ENCODE peak calls at places on chromosomes 12 and 14, in six cellular contexts. One of them, this sample, is unnamed.

GRCh38 chr14:106459971-106460730 is 933.8 kb downstream of the TMEM121 start:
- DNase-seq in breast epithelium: no peak
- DNase-seq in ascending aorta: no peak
- DNase-seq in mucosa of gallbladder: no peak
- DNase-seq in activated CD4-positive, alpha-beta T cell treated with anti-CD3 and anti-CD28 coated beads, Interleukin-2, amount 50 U/mL, for 1 hour: peak; percentile 68
- DNase-seq in COR-L47: peak; percentile 61
- DNase-seq in this sample: no peak

GRCh38 chr14:50321009-50321660 is 9.0 kb downstream of the DMAC2L start:
- DNase-seq in mucosa of gallbladder: peak; percentile 74
- DNase-seq in COR-L47: peak; percentile 75
- DNase-seq in ascending aorta: peak; percentile 80
- DNase-seq in activated CD4-positive, alpha-beta T cell treated with anti-CD3 and anti-CD28 coated beads, Interleukin-2, amount 50 U/mL, for 1 hour: peak; percentile 54
- DNase-seq in breast epithelium: no peak
- DNase-seq in this sample: no peak

GRCh38 chr14:52922656-52923055 is 28.2 kb downstream of the FERMT2 start:
- DNase-seq in mucosa of gallbladder: no peak
- DNase-seq in COR-L47: no peak
- DNase-seq in activated CD4-positive, alpha-beta T cell treated with anti-CD3 and anti-CD28 coated beads, Interleukin-2, amount 50 U/mL, for 1 hour: no peak
- DNase-seq in ascending aorta: no peak
- DNase-seq in breast epithelium: no peak
- DNase-seq in this sample: no peak

GRCh38 chr14:76919811-76920571 is 93.8 kb downstream of the LRRC74A start:
- DNase-seq in breast epithelium: no peak
- DNase-seq in activated CD4-positive, alpha-beta T cell treated with anti-CD3 and anti-CD28 coated beads, Interleukin-2, amount 50 U/mL, for 1 hour: peak; percentile 16
- DNase-seq in mucosa of gallbladder: peak; percentile 34
- DNase-seq in ascending aorta: no peak
- DNase-seq in COR-L47: peak; percentile 93
- DNase-seq in this sample: no peak

GRCh38 chr12:116442981-116443380 is 116.2 kb upstream of the MAP1LC3B2 start:
- DNase-seq in COR-L47: no peak
- DNase-seq in mucosa of gallbladder: no peak
- DNase-seq in activated CD4-positive, alpha-beta T cell treated with anti-CD3 and anti-CD28 coated beads, Interleukin-2, amount 50 U/mL, for 1 hour: no peak
- DNase-seq in ascending aorta: no peak
- DNase-seq in breast epithelium: no peak
- DNase-seq in this sample: no peak

GRCh38 chr12:124777399-124778372 is 86.0 kb downstream of the SCARB1 start:
- DNase-seq in activated CD4-positive, alpha-beta T cell treated with anti-CD3 and anti-CD28 coated beads, Interleukin-2, amount 50 U/mL, for 1 hour: no peak
- DNase-seq in breast epithelium: peak; percentile 66
- DNase-seq in ascending aorta: no peak
- DNase-seq in COR-L47: no peak
- DNase-seq in mucosa of gallbladder: no peak
- DNase-seq in this sample: no peak

GRCh38 chr12:20220339-20220738 is 148.0 kb upstream of the PDE3A start:
- DNase-seq in breast epithelium: no peak
- DNase-seq in activated CD4-positive, alpha-beta T cell treated with anti-CD3 and anti-CD28 coated beads, Interleukin-2, amount 50 U/mL, for 1 hour: no peak
- DNase-seq in COR-L47: no peak
- DNase-seq in ascending aorta: no peak
- DNase-seq in mucosa of gallbladder: no peak
- DNase-seq in this sample: no peak

GRCh38 chr12:49094966-49095365 is 365 bp upstream of the DHH start:
- DNase-seq in activated CD4-positive, alpha-beta T cell treated with anti-CD3 and anti-CD28 coated beads, Interleukin-2, amount 50 U/mL, for 1 hour: no peak
- DNase-seq in COR-L47: no peak
- DNase-seq in ascending aorta: no peak
- DNase-seq in breast epithelium: no peak
- DNase-seq in mucosa of gallbladder: no peak
- DNase-seq in this sample: peak; percentile 4

GRCh38 chr14:89015016-89015415 is 190.6 kb downstream of the TTC8 start:
- DNase-seq in mucosa of gallbladder: no peak
- DNase-seq in activated CD4-positive, alpha-beta T cell treated with anti-CD3 and anti-CD28 coated beads, Interleukin-2, amount 50 U/mL, for 1 hour: no peak
- DNase-seq in COR-L47: peak; percentile 13
- DNase-seq in breast epithelium: no peak
- DNase-seq in ascending aorta: no peak
- DNase-seq in this sample: no peak

GRCh38 chr12:47752121-47752520 is 6.6 kb downstream of the RAPGEF3 start:
- DNase-seq in breast epithelium: no peak
- DNase-seq in ascending aorta: no peak
- DNase-seq in COR-L47: no peak
- DNase-seq in activated CD4-positive, alpha-beta T cell treated with anti-CD3 and anti-CD28 coated beads, Interleukin-2, amount 50 U/mL, for 1 hour: no peak
- DNase-seq in mucosa of gallbladder: no peak
- DNase-seq in this sample: no peak

GRCh38 chr12:67019070-67019469 is 250.1 kb upstream of the CAND1 start:
- DNase-seq in mucosa of gallbladder: no peak
- DNase-seq in breast epithelium: no peak
- DNase-seq in activated CD4-positive, alpha-beta T cell treated with anti-CD3 and anti-CD28 coated beads, Interleukin-2, amount 50 U/mL, for 1 hour: no peak
- DNase-seq in COR-L47: peak; percentile 61
- DNase-seq in ascending aorta: no peak
- DNase-seq in this sample: peak; percentile 11

GRCh38 chr12:132141976-132142678 is 2.0 kb downstream of the DDX51 start:
- DNase-seq in mucosa of gallbladder: no peak
- DNase-seq in ascending aorta: no peak
- DNase-seq in activated CD4-positive, alpha-beta T cell treated with anti-CD3 and anti-CD28 coated beads, Interleukin-2, amount 50 U/mL, for 1 hour: no peak
- DNase-seq in COR-L47: no peak
- DNase-seq in breast epithelium: peak; percentile 48
- DNase-seq in this sample: peak; percentile 80

GRCh38 chr14:32201196-32201815 is 539 bp upstream of the RNU6-7 start:
- DNase-seq in activated CD4-positive, alpha-beta T cell treated with anti-CD3 and anti-CD28 coated beads, Interleukin-2, amount 50 U/mL, for 1 hour: peak; percentile 62
- DNase-seq in ascending aorta: peak; percentile 88
- DNase-seq in mucosa of gallbladder: peak; percentile 78
- DNase-seq in COR-L47: peak; percentile 82
- DNase-seq in breast epithelium: peak; percentile 81
- DNase-seq in this sample: peak; percentile 95

GRCh38 chr14:44589180-44589579 is 82.1 kb upstream of the FSCB start:
- DNase-seq in activated CD4-positive, alpha-beta T cell treated with anti-CD3 and anti-CD28 coated beads, Interleukin-2, amount 50 U/mL, for 1 hour: no peak
- DNase-seq in COR-L47: no peak
- DNase-seq in mucosa of gallbladder: no peak
- DNase-seq in ascending aorta: no peak
- DNase-seq in breast epithelium: no peak
- DNase-seq in this sample: no peak

GRCh38 chr14:74244115-74244514 is 4.9 kb downstream of the VSX2 start:
- DNase-seq in COR-L47: no peak
- DNase-seq in mucosa of gallbladder: no peak
- DNase-seq in ascending aorta: no peak
- DNase-seq in breast epithelium: no peak
- DNase-seq in activated CD4-positive, alpha-beta T cell treated with anti-CD3 and anti-CD28 coated beads, Interleukin-2, amount 50 U/mL, for 1 hour: no peak
- DNase-seq in this sample: no peak

GRCh38 chr12:1204581-1205121 is 213.6 kb downstream of the ERC1 start:
- DNase-seq in ascending aorta: no peak
- DNase-seq in mucosa of gallbladder: no peak
- DNase-seq in COR-L47: no peak
- DNase-seq in activated CD4-positive, alpha-beta T cell treated with anti-CD3 and anti-CD28 coated beads, Interleukin-2, amount 50 U/mL, for 1 hour: no peak
- DNase-seq in breast epithelium: no peak
- DNase-seq in this sample: no peak

GRCh38 chr12:130920119-130920703 is 33.5 kb upstream of the ADGRD1 start:
- DNase-seq in breast epithelium: no peak
- DNase-seq in activated CD4-positive, alpha-beta T cell treated with anti-CD3 and anti-CD28 coated beads, Interleukin-2, amount 50 U/mL, for 1 hour: no peak
- DNase-seq in mucosa of gallbladder: no peak
- DNase-seq in ascending aorta: no peak
- DNase-seq in COR-L47: no peak
- DNase-seq in this sample: no peak

GRCh38 chr14:97074860-97075259 is 277.7 kb downstream of the VRK1 start:
- DNase-seq in ascending aorta: no peak
- DNase-seq in mucosa of gallbladder: no peak
- DNase-seq in activated CD4-positive, alpha-beta T cell treated with anti-CD3 and anti-CD28 coated beads, Interleukin-2, amount 50 U/mL, for 1 hour: no peak
- DNase-seq in COR-L47: no peak
- DNase-seq in breast epithelium: no peak
- DNase-seq in this sample: no peak

GRCh38 chr14:61337893-61338292 is 16.5 kb downstream of the PRKCH start:
- DNase-seq in activated CD4-positive, alpha-beta T cell treated with anti-CD3 and anti-CD28 coated beads, Interleukin-2, amount 50 U/mL, for 1 hour: peak; percentile 75
- DNase-seq in COR-L47: no peak
- DNase-seq in ascending aorta: no peak
- DNase-seq in breast epithelium: no peak
- DNase-seq in mucosa of gallbladder: peak; percentile 54
- DNase-seq in this sample: no peak

GRCh38 chr14:33781267-33781666 is 169.6 kb downstream of the EGLN3 start:
- DNase-seq in breast epithelium: no peak
- DNase-seq in activated CD4-positive, alpha-beta T cell treated with anti-CD3 and anti-CD28 coated beads, Interleukin-2, amount 50 U/mL, for 1 hour: no peak
- DNase-seq in mucosa of gallbladder: no peak
- DNase-seq in COR-L47: no peak
- DNase-seq in ascending aorta: no peak
- DNase-seq in this sample: no peak

GRCh38 chr12:2324375-2324774 is 271.6 kb downstream of the CACNA1C start:
- DNase-seq in COR-L47: peak; percentile 90
- DNase-seq in breast epithelium: no peak
- DNase-seq in activated CD4-positive, alpha-beta T cell treated with anti-CD3 and anti-CD28 coated beads, Interleukin-2, amount 50 U/mL, for 1 hour: no peak
- DNase-seq in ascending aorta: no peak
- DNase-seq in mucosa of gallbladder: peak; percentile 69
- DNase-seq in this sample: no peak

GRCh38 chr12:93202688-93203087 is 175.0 kb upstream of the NUDT4 start:
- DNase-seq in ascending aorta: no peak
- DNase-seq in breast epithelium: no peak
- DNase-seq in activated CD4-positive, alpha-beta T cell treated with anti-CD3 and anti-CD28 coated beads, Interleukin-2, amount 50 U/mL, for 1 hour: no peak
- DNase-seq in COR-L47: no peak
- DNase-seq in mucosa of gallbladder: no peak
- DNase-seq in this sample: no peak

GRCh38 chr14:75570797-75571196 is 7.6 kb upstream of the FLVCR2 start:
- DNase-seq in ascending aorta: no peak
- DNase-seq in mucosa of gallbladder: no peak
- DNase-seq in COR-L47: no peak
- DNase-seq in breast epithelium: no peak
- DNase-seq in activated CD4-positive, alpha-beta T cell treated with anti-CD3 and anti-CD28 coated beads, Interleukin-2, amount 50 U/mL, for 1 hour: no peak
- DNase-seq in this sample: no peak

GRCh38 chr14:75295491-75296338 is 17.1 kb downstream of the FOS start:
- DNase-seq in breast epithelium: peak; percentile 87
- DNase-seq in COR-L47: peak; percentile 67
- DNase-seq in mucosa of gallbladder: peak; percentile 84
- DNase-seq in activated CD4-positive, alpha-beta T cell treated with anti-CD3 and anti-CD28 coated beads, Interleukin-2, amount 50 U/mL, for 1 hour: peak; percentile 76
- DNase-seq in ascending aorta: peak; percentile 89
- DNase-seq in this sample: peak; percentile 85

GRCh38 chr12:104411826-104412626 is 44.7 kb upstream of the CHST11 start:
- DNase-seq in mucosa of gallbladder: no peak
- DNase-seq in breast epithelium: no peak
- DNase-seq in ascending aorta: no peak
- DNase-seq in COR-L47: no peak
- DNase-seq in activated CD4-positive, alpha-beta T cell treated with anti-CD3 and anti-CD28 coated beads, Interleukin-2, amount 50 U/mL, for 1 hour: no peak
- DNase-seq in this sample: no peak

GRCh38 chr12:132218915-132219314 is 74.7 kb downstream of the NOC4L start:
- DNase-seq in mucosa of gallbladder: no peak
- DNase-seq in breast epithelium: no peak
- DNase-seq in COR-L47: peak; percentile 36
- DNase-seq in ascending aorta: no peak
- DNase-seq in activated CD4-positive, alpha-beta T cell treated with anti-CD3 and anti-CD28 coated beads, Interleukin-2, amount 50 U/mL, for 1 hour: peak; percentile 53
- DNase-seq in this sample: peak; percentile 70

GRCh38 chr12:47808574-47809380 is 10.9 kb downstream of the HDAC7 start:
- DNase-seq in ascending aorta: no peak
- DNase-seq in activated CD4-positive, alpha-beta T cell treated with anti-CD3 and anti-CD28 coated beads, Interleukin-2, amount 50 U/mL, for 1 hour: peak; percentile 31
- DNase-seq in mucosa of gallbladder: no peak
- DNase-seq in COR-L47: no peak
- DNase-seq in breast epithelium: no peak
- DNase-seq in this sample: no peak

GRCh38 chr14:74510211-74510931 is 16.8 kb downstream of the ISCA2 start:
- DNase-seq in COR-L47: no peak
- DNase-seq in ascending aorta: no peak
- DNase-seq in mucosa of gallbladder: no peak
- DNase-seq in activated CD4-positive, alpha-beta T cell treated with anti-CD3 and anti-CD28 coated beads, Interleukin-2, amount 50 U/mL, for 1 hour: no peak
- DNase-seq in breast epithelium: no peak
- DNase-seq in this sample: no peak

GRCh38 chr12:108802666-108803036 is 54.7 kb downstream of the SSH1 start:
- DNase-seq in breast epithelium: no peak
- DNase-seq in COR-L47: no peak
- DNase-seq in mucosa of gallbladder: no peak
- DNase-seq in activated CD4-positive, alpha-beta T cell treated with anti-CD3 and anti-CD28 coated beads, Interleukin-2, amount 50 U/mL, for 1 hour: no peak
- DNase-seq in ascending aorta: no peak
- DNase-seq in this sample: no peak

GRCh38 chr12:119685375-119685774 is 17.4 kb downstream of the PRKAB1 start:
- DNase-seq in COR-L47: no peak
- DNase-seq in breast epithelium: no peak
- DNase-seq in mucosa of gallbladder: no peak
- DNase-seq in activated CD4-positive, alpha-beta T cell treated with anti-CD3 and anti-CD28 coated beads, Interleukin-2, amount 50 U/mL, for 1 hour: no peak
- DNase-seq in ascending aorta: no peak
- DNase-seq in this sample: no peak

GRCh38 chr14:76497550-76498484 is 121.9 kb downstream of the ESRRB start:
- DNase-seq in activated CD4-positive, alpha-beta T cell treated with anti-CD3 and anti-CD28 coated beads, Interleukin-2, amount 50 U/mL, for 1 hour: no peak
- DNase-seq in mucosa of gallbladder: no peak
- DNase-seq in COR-L47: no peak
- DNase-seq in breast epithelium: no peak
- DNase-seq in ascending aorta: no peak
- DNase-seq in this sample: no peak

GRCh38 chr14:102205560-102205959 is 65.9 kb downstream of the WDR20 start:
- DNase-seq in breast epithelium: no peak
- DNase-seq in COR-L47: no peak
- DNase-seq in ascending aorta: peak; percentile 27
- DNase-seq in activated CD4-positive, alpha-beta T cell treated with anti-CD3 and anti-CD28 coated beads, Interleukin-2, amount 50 U/mL, for 1 hour: no peak
- DNase-seq in mucosa of gallbladder: no peak
- DNase-seq in this sample: no peak

GRCh38 chr12:119693006-119693405 is 25.1 kb downstream of the PRKAB1 start:
- DNase-seq in breast epithelium: no peak
- DNase-seq in COR-L47: peak; percentile 41
- DNase-seq in activated CD4-positive, alpha-beta T cell treated with anti-CD3 and anti-CD28 coated beads, Interleukin-2, amount 50 U/mL, for 1 hour: no peak
- DNase-seq in mucosa of gallbladder: peak; percentile 80
- DNase-seq in ascending aorta: no peak
- DNase-seq in this sample: no peak

This sample was measured in posterior cingulate gyrus.